ENCODE peak calls at places on chromosomes 16 and 17, in seven cellular contexts. One of them, this sample, is unnamed.

GRCh38 chr16:24931091-24931490 is 84.1 kb downstream of the ARHGAP17 start:
- DNase-seq in cardiac fibroblast: no peak
- DNase-seq in endothelial cell: no peak
- DNase-seq in fibroblast of mammary gland: no peak
- DNase-seq in transverse colon: no peak
- DNase-seq in GM10248: no peak
- DNase-seq in gastrocnemius medialis: no peak
- DNase-seq in this sample: no peak

GRCh38 chr17:82288602-82288927 is 15.1 kb upstream of the CSNK1D start:
- DNase-seq in fibroblast of mammary gland: no peak
- DNase-seq in transverse colon: no peak
- DNase-seq in cardiac fibroblast: no peak
- DNase-seq in gastrocnemius medialis: no peak
- DNase-seq in endothelial cell: no peak
- DNase-seq in GM10248: no peak
- DNase-seq in this sample: no peak

GRCh38 chr17:81685108-81685507 is 1.3 kb downstream of the HGS start:
- DNase-seq in fibroblast of mammary gland: peak
- DNase-seq in endothelial cell: no peak
- DNase-seq in gastrocnemius medialis: no peak
- DNase-seq in GM10248: no peak
- DNase-seq in transverse colon: no peak
- DNase-seq in cardiac fibroblast: peak
- DNase-seq in this sample: no peak

GRCh38 chr16:48816393-48816792 is 206.4 kb upstream of the N4BP1 start:
- DNase-seq in cardiac fibroblast: no peak
- DNase-seq in endothelial cell: no peak
- DNase-seq in transverse colon: no peak
- DNase-seq in fibroblast of mammary gland: no peak
- DNase-seq in gastrocnemius medialis: no peak
- DNase-seq in GM10248: no peak
- DNase-seq in this sample: no peak

GRCh38 chr17:18028114-18028513 is 10.9 kb downstream of the ATPAF2 start:
- DNase-seq in gastrocnemius medialis: no peak
- DNase-seq in fibroblast of mammary gland: no peak
- DNase-seq in cardiac fibroblast: no peak
- DNase-seq in transverse colon: no peak
- DNase-seq in endothelial cell: no peak
- DNase-seq in GM10248: no peak
- DNase-seq in this sample: no peak

GRCh38 chr16:47617732-47618131 is 156.6 kb downstream of the PHKB start:
- DNase-seq in cardiac fibroblast: peak
- DNase-seq in GM10248: no peak
- DNase-seq in fibroblast of mammary gland: peak
- DNase-seq in transverse colon: no peak
- DNase-seq in gastrocnemius medialis: no peak
- DNase-seq in endothelial cell: no peak
- DNase-seq in this sample: no peak

GRCh38 chr17:60077226-60077625 is 1.5 kb downstream of the HEATR6 start:
- DNase-seq in endothelial cell: no peak
- DNase-seq in GM10248: no peak
- DNase-seq in fibroblast of mammary gland: no peak
- DNase-seq in cardiac fibroblast: peak
- DNase-seq in transverse colon: no peak
- DNase-seq in gastrocnemius medialis: no peak
- DNase-seq in this sample: no peak

GRCh38 chr17:82536220-82537201 is 17.0 kb downstream of the FOXK2 start:
- DNase-seq in fibroblast of mammary gland: peak
- DNase-seq in transverse colon: no peak
- DNase-seq in endothelial cell: peak
- DNase-seq in gastrocnemius medialis: no peak
- DNase-seq in GM10248: no peak
- DNase-seq in cardiac fibroblast: peak
- DNase-seq in this sample: no peak

GRCh38 chr17:6027342-6028024 is 42.7 kb upstream of the WSCD1 start:
- DNase-seq in endothelial cell: no peak
- DNase-seq in GM10248: no peak
- DNase-seq in cardiac fibroblast: no peak
- DNase-seq in fibroblast of mammary gland: no peak
- DNase-seq in gastrocnemius medialis: no peak
- DNase-seq in transverse colon: no peak
- DNase-seq in this sample: no peak

GRCh38 chr17:67280279-67280678 is 35.3 kb upstream of the HELZ start:
- DNase-seq in GM10248: no peak
- DNase-seq in gastrocnemius medialis: peak
- DNase-seq in endothelial cell: no peak
- DNase-seq in transverse colon: no peak
- DNase-seq in fibroblast of mammary gland: peak
- DNase-seq in cardiac fibroblast: peak
- DNase-seq in this sample: no peak

GRCh38 chr16:28845173-28846079 is 722 bp downstream of the TUFM start:
- DNase-seq in GM10248: peak
- DNase-seq in gastrocnemius medialis: no peak
- DNase-seq in cardiac fibroblast: no peak
- DNase-seq in fibroblast of mammary gland: peak
- DNase-seq in transverse colon: peak
- DNase-seq in endothelial cell: no peak
- DNase-seq in this sample: peak

GRCh38 chr17:52159810-52160578 is 1.5 kb upstream of the CA10 start:
- DNase-seq in transverse colon: no peak
- DNase-seq in endothelial cell: no peak
- DNase-seq in gastrocnemius medialis: no peak
- DNase-seq in GM10248: no peak
- DNase-seq in fibroblast of mammary gland: no peak
- DNase-seq in cardiac fibroblast: no peak
- DNase-seq in this sample: no peak

GRCh38 chr16:84957192-84957591 is 54.1 kb downstream of the ZDHHC7 start:
- DNase-seq in gastrocnemius medialis: no peak
- DNase-seq in fibroblast of mammary gland: no peak
- DNase-seq in GM10248: no peak
- DNase-seq in endothelial cell: no peak
- DNase-seq in cardiac fibroblast: no peak
- DNase-seq in transverse colon: no peak
- DNase-seq in this sample: no peak

GRCh38 chr16:19396555-19397011 is 21.1 kb upstream of the TMC5 start:
- DNase-seq in GM10248: no peak
- DNase-seq in gastrocnemius medialis: no peak
- DNase-seq in transverse colon: peak
- DNase-seq in cardiac fibroblast: no peak
- DNase-seq in endothelial cell: no peak
- DNase-seq in fibroblast of mammary gland: no peak
- DNase-seq in this sample: no peak

GRCh38 chr16:66973716-66974115 is 12.7 kb downstream of the CES3 start:
- DNase-seq in endothelial cell: no peak
- DNase-seq in gastrocnemius medialis: no peak
- DNase-seq in GM10248: no peak
- DNase-seq in transverse colon: no peak
- DNase-seq in fibroblast of mammary gland: no peak
- DNase-seq in cardiac fibroblast: no peak
- DNase-seq in this sample: peak

GRCh38 chr16:66976746-66977145 is 11.6 kb upstream of the CES4A start:
- DNase-seq in cardiac fibroblast: no peak
- DNase-seq in transverse colon: peak
- DNase-seq in fibroblast of mammary gland: no peak
- DNase-seq in endothelial cell: no peak
- DNase-seq in GM10248: no peak
- DNase-seq in gastrocnemius medialis: no peak
- DNase-seq in this sample: peak

GRCh38 chr16:66975302-66975893 is 13.0 kb upstream of the CES4A start:
- DNase-seq in cardiac fibroblast: no peak
- DNase-seq in GM10248: no peak
- DNase-seq in fibroblast of mammary gland: no peak
- DNase-seq in endothelial cell: no peak
- DNase-seq in transverse colon: no peak
- DNase-seq in gastrocnemius medialis: no peak
- DNase-seq in this sample: peak

GRCh38 chr16:66979011-66979717 is 9.2 kb upstream of the CES4A start:
- DNase-seq in endothelial cell: no peak
- DNase-seq in fibroblast of mammary gland: no peak
- DNase-seq in cardiac fibroblast: peak
- DNase-seq in gastrocnemius medialis: peak
- DNase-seq in GM10248: no peak
- DNase-seq in transverse colon: no peak
- DNase-seq in this sample: no peak

DNA sequence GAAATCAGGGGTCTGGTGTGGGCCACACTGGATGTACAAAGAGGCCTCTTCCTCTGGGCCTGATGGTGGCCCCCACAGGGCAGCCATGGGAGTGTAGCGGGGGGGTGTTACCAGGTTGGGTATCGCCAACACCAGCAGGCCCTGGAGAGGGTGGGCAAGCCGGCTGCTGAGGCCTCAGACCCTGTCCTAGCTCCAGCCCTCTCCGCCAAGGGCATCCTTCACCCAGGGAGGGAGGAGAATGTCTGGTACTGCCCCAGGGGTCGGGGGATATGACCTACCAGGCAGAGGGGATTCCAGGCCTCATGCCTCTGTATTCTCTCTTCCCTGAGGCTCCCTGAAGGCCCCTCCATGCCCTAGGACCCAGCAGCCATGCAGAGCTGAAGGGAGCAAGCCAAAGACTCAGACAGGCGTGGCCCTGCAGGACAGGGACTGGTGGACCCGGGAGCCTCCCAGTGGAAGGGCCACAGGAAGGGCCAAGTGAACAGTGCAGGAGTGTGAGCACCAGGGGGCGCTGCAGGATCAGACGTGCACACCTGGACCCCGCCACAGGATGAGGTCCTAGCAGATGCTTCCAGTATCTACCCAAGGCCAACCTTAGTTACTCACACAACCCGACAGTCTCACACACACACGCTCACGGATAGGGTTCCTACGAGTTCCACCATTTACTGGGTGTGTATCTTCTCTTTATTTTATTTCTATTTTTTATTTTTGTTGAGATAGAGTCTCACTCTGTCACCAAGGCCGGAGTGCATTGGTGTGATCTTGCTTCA is 10.9 kb upstream of the CES4A start:
- DNase-seq in cardiac fibroblast: peak
- DNase-seq in fibroblast of mammary gland: peak
- DNase-seq in endothelial cell: peak
- DNase-seq in transverse colon: peak
- DNase-seq in gastrocnemius medialis: peak
- DNase-seq in GM10248: peak
- DNase-seq in this sample: peak
- TF ChIP-seq CTCF in cardiac fibroblast: peak
- TF ChIP-seq CTCF in fibroblast of mammary gland: peak
- TF ChIP-seq CTCF in endothelial cell: peak
- TF ChIP-seq CTCF in transverse colon: peak
- TF ChIP-seq CTCF in gastrocnemius medialis: peak
- TF ChIP-seq CTCF in GM10248: peak
- TF ChIP-seq CTCF in this sample: peak

DNA sequence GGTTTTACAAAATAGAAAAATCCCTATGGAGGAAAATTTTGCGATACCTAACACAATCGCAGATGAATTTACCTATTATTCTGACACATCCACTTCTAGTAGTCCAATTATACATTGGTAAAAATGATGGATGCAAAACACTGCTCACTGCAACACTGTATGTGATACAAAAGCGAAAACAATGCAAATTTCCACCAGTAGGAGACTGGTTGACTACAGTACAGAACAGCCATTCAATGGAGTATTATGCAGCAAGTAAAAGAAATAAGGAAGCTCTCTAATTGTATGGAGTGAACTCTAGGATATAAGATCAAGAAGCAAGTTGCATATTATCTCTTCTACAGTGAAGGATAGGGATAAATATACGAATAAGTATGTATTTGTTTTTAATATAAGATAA is 48.5 kb downstream of the SETD6 start:
- DNase-seq in GM10248: no peak
- DNase-seq in fibroblast of mammary gland: no peak
- DNase-seq in endothelial cell: no peak
- DNase-seq in cardiac fibroblast: no peak
- DNase-seq in transverse colon: no peak
- DNase-seq in gastrocnemius medialis: no peak
- DNase-seq in this sample: no peak
- TF ChIP-seq CTCF in GM10248: no peak
- TF ChIP-seq CTCF in fibroblast of mammary gland: no peak
- TF ChIP-seq CTCF in endothelial cell: no peak
- TF ChIP-seq CTCF in cardiac fibroblast: no peak
- TF ChIP-seq CTCF in transverse colon: no peak
- TF ChIP-seq CTCF in gastrocnemius medialis: no peak
- TF ChIP-seq CTCF in this sample: no peak

GRCh38 chr16:68083239-68083781 is 1.9 kb upstream of the NFATC3 start:
- DNase-seq in GM10248: no peak
- DNase-seq in gastrocnemius medialis: no peak
- DNase-seq in cardiac fibroblast: no peak
- DNase-seq in transverse colon: no peak
- DNase-seq in fibroblast of mammary gland: no peak
- DNase-seq in endothelial cell: no peak
- DNase-seq in this sample: no peak

GRCh38 chr16:68085259-68086071 is at the start of gene NFATC3:
- DNase-seq in gastrocnemius medialis: peak
- DNase-seq in transverse colon: peak
- DNase-seq in endothelial cell: peak
- DNase-seq in cardiac fibroblast: peak
- DNase-seq in fibroblast of mammary gland: peak
- DNase-seq in GM10248: peak
- DNase-seq in this sample: peak

GRCh38 chr16:68082596-68083238 is 2.5 kb upstream of the NFATC3 start:
- DNase-seq in endothelial cell: no peak
- DNase-seq in cardiac fibroblast: no peak
- DNase-seq in gastrocnemius medialis: no peak
- DNase-seq in GM10248: no peak
- DNase-seq in fibroblast of mammary gland: no peak
- DNase-seq in transverse colon: no peak
- DNase-seq in this sample: no peak

GRCh38 chr16:68084504-68085258 is 489 bp upstream of the NFATC3 start:
- DNase-seq in endothelial cell: peak
- DNase-seq in gastrocnemius medialis: peak
- DNase-seq in transverse colon: peak
- DNase-seq in cardiac fibroblast: peak
- DNase-seq in GM10248: peak
- DNase-seq in fibroblast of mammary gland: peak
- DNase-seq in this sample: peak

DNA sequence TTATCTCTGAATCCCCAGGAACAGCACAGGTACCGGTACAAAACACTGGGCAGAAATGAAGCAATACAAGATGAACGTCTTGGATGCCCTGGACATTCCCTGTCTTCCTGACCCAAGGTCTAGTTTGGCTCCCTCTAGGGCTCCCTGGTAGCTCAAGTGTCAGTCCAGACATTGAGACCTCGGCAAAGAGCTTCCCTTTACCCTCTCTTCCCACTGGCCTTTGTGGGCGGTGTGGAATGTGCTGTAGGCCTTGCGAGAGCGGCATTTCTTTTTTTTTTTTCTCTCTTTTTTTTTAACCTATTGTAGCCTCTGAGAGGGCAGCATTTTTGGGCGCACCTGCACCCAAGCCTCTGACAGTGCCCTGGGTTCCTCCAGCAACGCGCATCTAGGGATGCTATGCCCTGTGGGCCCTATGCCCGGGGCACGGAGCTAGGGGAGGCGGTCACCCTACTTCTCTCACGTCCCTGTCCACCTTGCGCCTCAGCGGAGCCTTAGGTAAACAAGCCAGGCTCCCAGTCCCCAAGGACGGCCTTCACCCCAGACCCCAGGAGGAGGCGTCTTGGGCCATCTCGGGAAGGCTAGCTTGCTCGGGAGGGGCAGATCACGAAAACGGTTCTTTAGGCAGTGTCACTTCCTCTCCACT is 1.2 kb upstream of the NFATC3 start:
- DNase-seq in transverse colon: no peak
- DNase-seq in endothelial cell: peak
- DNase-seq in gastrocnemius medialis: no peak
- DNase-seq in cardiac fibroblast: peak
- DNase-seq in fibroblast of mammary gland: peak
- DNase-seq in GM10248: no peak
- DNase-seq in this sample: no peak
- TF ChIP-seq CTCF in transverse colon: no peak
- TF ChIP-seq CTCF in endothelial cell: no peak
- TF ChIP-seq CTCF in gastrocnemius medialis: no peak
- TF ChIP-seq CTCF in cardiac fibroblast: no peak
- TF ChIP-seq CTCF in fibroblast of mammary gland: peak
- TF ChIP-seq CTCF in GM10248: no peak
- TF ChIP-seq CTCF in this sample: no peak

GRCh38 chr17:36008998-36009665 is 7.8 kb upstream of the CCL15 start:
- DNase-seq in endothelial cell: no peak
- DNase-seq in gastrocnemius medialis: no peak
- DNase-seq in cardiac fibroblast: peak
- DNase-seq in transverse colon: no peak
- DNase-seq in GM10248: no peak
- DNase-seq in fibroblast of mammary gland: peak
- DNase-seq in this sample: no peak
- TF ChIP-seq CTCF in endothelial cell: peak
- TF ChIP-seq CTCF in gastrocnemius medialis: no peak
- TF ChIP-seq CTCF in cardiac fibroblast: peak
- TF ChIP-seq CTCF in transverse colon: no peak
- TF ChIP-seq CTCF in GM10248: no peak
- TF ChIP-seq CTCF in fibroblast of mammary gland: peak
- TF ChIP-seq CTCF in this sample: peak

This sample was measured in GM13977.